ENCODE peak calls at places on chromosomes 3 and 15, in nine cellular contexts. One of them, this sample, is unnamed.

GRCh38 chr3:167031364-167032049 is 348.6 kb downstream of the ZBBX start:
- DNase-seq in cardiac fibroblast: no peak
- DNase-seq in right atrium auricular region: no peak
- DNase-seq in fibroblast of villous mesenchyme: no peak
- DNase-seq in testis: no peak
- DNase-seq in cardiac muscle cell: no peak
- DNase-seq in spleen: no peak
- DNase-seq in CD4-positive, CD25-positive, alpha-beta regulatory T cell: no peak
- DNase-seq in tibial artery: no peak
- DNase-seq in this sample: peak

GRCh38 chr3:32842987-32843386 is 25.2 kb downstream of the TRIM71 start:
- DNase-seq in spleen: no peak
- DNase-seq in cardiac fibroblast: no peak
- DNase-seq in CD4-positive, CD25-positive, alpha-beta regulatory T cell: no peak
- DNase-seq in fibroblast of villous mesenchyme: no peak
- DNase-seq in cardiac muscle cell: no peak
- DNase-seq in tibial artery: no peak
- DNase-seq in testis: no peak
- DNase-seq in right atrium auricular region: no peak
- DNase-seq in this sample: peak

GRCh38 chr15:49831206-49831965 is 210.5 kb downstream of the DTWD1 start:
- DNase-seq in spleen: no peak
- DNase-seq in tibial artery: peak
- DNase-seq in cardiac muscle cell: no peak
- DNase-seq in cardiac fibroblast: peak
- DNase-seq in fibroblast of villous mesenchyme: peak
- DNase-seq in CD4-positive, CD25-positive, alpha-beta regulatory T cell: no peak
- DNase-seq in right atrium auricular region: peak
- DNase-seq in testis: no peak
- DNase-seq in this sample: no peak

GRCh38 chr3:155494332-155494731 is 200.8 kb upstream of the STRIT1 start:
- DNase-seq in right atrium auricular region: no peak
- DNase-seq in fibroblast of villous mesenchyme: no peak
- DNase-seq in cardiac fibroblast: no peak
- DNase-seq in cardiac muscle cell: no peak
- DNase-seq in testis: no peak
- DNase-seq in tibial artery: no peak
- DNase-seq in CD4-positive, CD25-positive, alpha-beta regulatory T cell: no peak
- DNase-seq in spleen: no peak
- DNase-seq in this sample: no peak

GRCh38 chr3:20510396-20510795 is 324.4 kb upstream of the SGO1 start:
- DNase-seq in testis: no peak
- DNase-seq in tibial artery: no peak
- DNase-seq in spleen: no peak
- DNase-seq in cardiac fibroblast: no peak
- DNase-seq in right atrium auricular region: no peak
- DNase-seq in fibroblast of villous mesenchyme: no peak
- DNase-seq in CD4-positive, CD25-positive, alpha-beta regulatory T cell: no peak
- DNase-seq in cardiac muscle cell: no peak
- DNase-seq in this sample: no peak

GRCh38 chr15:98904466-98905048 is 103.0 kb downstream of the PGPEP1L start:
- DNase-seq in tibial artery: no peak
- DNase-seq in right atrium auricular region: no peak
- DNase-seq in cardiac fibroblast: peak
- DNase-seq in testis: peak
- DNase-seq in CD4-positive, CD25-positive, alpha-beta regulatory T cell: no peak
- DNase-seq in spleen: no peak
- DNase-seq in cardiac muscle cell: no peak
- DNase-seq in fibroblast of villous mesenchyme: peak
- DNase-seq in this sample: peak

GRCh38 chr3:193744822-193745684 is 152.0 kb downstream of the OPA1 start:
- DNase-seq in tibial artery: no peak
- DNase-seq in cardiac fibroblast: peak
- DNase-seq in fibroblast of villous mesenchyme: peak
- DNase-seq in CD4-positive, CD25-positive, alpha-beta regulatory T cell: no peak
- DNase-seq in spleen: no peak
- DNase-seq in testis: peak
- DNase-seq in right atrium auricular region: no peak
- DNase-seq in cardiac muscle cell: peak
- DNase-seq in this sample: no peak

GRCh38 chr3:126314305-126315082 is 42.7 kb downstream of the KLF15 start:
- DNase-seq in testis: peak
- DNase-seq in cardiac muscle cell: no peak
- DNase-seq in cardiac fibroblast: no peak
- DNase-seq in tibial artery: peak
- DNase-seq in fibroblast of villous mesenchyme: peak
- DNase-seq in CD4-positive, CD25-positive, alpha-beta regulatory T cell: no peak
- DNase-seq in spleen: peak
- DNase-seq in right atrium auricular region: peak
- DNase-seq in this sample: no peak

GRCh38 chr15:60544581-60545115 is 65.7 kb upstream of the ICE2 start:
- DNase-seq in fibroblast of villous mesenchyme: no peak
- DNase-seq in cardiac muscle cell: no peak
- DNase-seq in tibial artery: no peak
- DNase-seq in spleen: no peak
- DNase-seq in testis: no peak
- DNase-seq in right atrium auricular region: no peak
- DNase-seq in CD4-positive, CD25-positive, alpha-beta regulatory T cell: no peak
- DNase-seq in cardiac fibroblast: no peak
- DNase-seq in this sample: no peak

DNA sequence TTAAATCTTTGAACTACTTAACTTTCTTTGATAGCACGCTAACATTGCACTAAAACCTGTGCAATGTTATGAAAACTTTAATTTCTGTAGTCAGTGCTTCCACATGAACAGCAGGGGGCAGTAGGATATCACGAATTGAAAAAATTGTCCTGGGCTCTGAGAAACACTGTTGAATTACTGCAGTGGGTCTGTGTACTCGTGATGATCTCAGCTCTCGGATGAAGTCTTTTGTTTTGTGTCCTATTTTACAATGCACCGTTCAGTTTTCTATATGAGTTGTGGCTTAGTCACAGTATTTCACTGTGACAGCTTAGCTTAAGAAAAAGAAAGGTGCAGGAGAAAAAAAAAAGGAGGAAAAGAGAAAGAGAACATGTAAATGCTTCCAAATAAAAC is 141.3 kb upstream of the CCDC54 start:
- DNase-seq in spleen: no peak
- DNase-seq in CD4-positive, CD25-positive, alpha-beta regulatory T cell: peak
- DNase-seq in right atrium auricular region: no peak
- DNase-seq in fibroblast of villous mesenchyme: peak
- DNase-seq in cardiac muscle cell: peak
- DNase-seq in cardiac fibroblast: peak
- DNase-seq in testis: peak
- DNase-seq in tibial artery: no peak
- DNase-seq in this sample: peak
- H3K4me3 ChIP-seq in spleen: peak
- H3K4me3 ChIP-seq in CD4-positive, CD25-positive, alpha-beta regulatory T cell: peak
- H3K4me3 ChIP-seq in right atrium auricular region: peak
- H3K4me3 ChIP-seq in fibroblast of villous mesenchyme: peak
- H3K4me3 ChIP-seq in cardiac muscle cell: no peak
- H3K4me3 ChIP-seq in cardiac fibroblast: peak
- H3K4me3 ChIP-seq in testis: peak
- H3K4me3 ChIP-seq in tibial artery: peak
- H3K4me3 ChIP-seq in this sample: peak

GRCh38 chr15:68650901-68651709 is 72.3 kb downstream of the CORO2B start:
- DNase-seq in right atrium auricular region: no peak
- DNase-seq in spleen: peak
- DNase-seq in tibial artery: no peak
- DNase-seq in cardiac muscle cell: peak
- DNase-seq in CD4-positive, CD25-positive, alpha-beta regulatory T cell: no peak
- DNase-seq in cardiac fibroblast: no peak
- DNase-seq in fibroblast of villous mesenchyme: no peak
- DNase-seq in testis: peak
- DNase-seq in this sample: peak
- H3K4me3 ChIP-seq in right atrium auricular region: no peak
- H3K4me3 ChIP-seq in spleen: no peak
- H3K4me3 ChIP-seq in tibial artery: no peak
- H3K4me3 ChIP-seq in cardiac muscle cell: no peak
- H3K4me3 ChIP-seq in CD4-positive, CD25-positive, alpha-beta regulatory T cell: no peak
- H3K4me3 ChIP-seq in cardiac fibroblast: no peak
- H3K4me3 ChIP-seq in fibroblast of villous mesenchyme: no peak
- H3K4me3 ChIP-seq in testis: no peak
- H3K4me3 ChIP-seq in this sample: no peak

GRCh38 chr15:84604804-84605203 is 4.0 kb downstream of the ZSCAN2 start:
- DNase-seq in spleen: no peak
- DNase-seq in tibial artery: no peak
- DNase-seq in fibroblast of villous mesenchyme: peak
- DNase-seq in cardiac fibroblast: no peak
- DNase-seq in testis: no peak
- DNase-seq in cardiac muscle cell: no peak
- DNase-seq in right atrium auricular region: no peak
- DNase-seq in CD4-positive, CD25-positive, alpha-beta regulatory T cell: no peak
- DNase-seq in this sample: no peak

GRCh38 chr15:84605225-84605882 is 4.5 kb downstream of the ZSCAN2 start:
- DNase-seq in cardiac fibroblast: no peak
- DNase-seq in fibroblast of villous mesenchyme: no peak
- DNase-seq in right atrium auricular region: no peak
- DNase-seq in testis: no peak
- DNase-seq in CD4-positive, CD25-positive, alpha-beta regulatory T cell: no peak
- DNase-seq in tibial artery: no peak
- DNase-seq in cardiac muscle cell: no peak
- DNase-seq in spleen: no peak
- DNase-seq in this sample: no peak

GRCh38 chr15:84606653-84607120 is 5.9 kb downstream of the ZSCAN2 start:
- DNase-seq in right atrium auricular region: no peak
- DNase-seq in fibroblast of villous mesenchyme: no peak
- DNase-seq in tibial artery: no peak
- DNase-seq in CD4-positive, CD25-positive, alpha-beta regulatory T cell: no peak
- DNase-seq in testis: no peak
- DNase-seq in cardiac muscle cell: no peak
- DNase-seq in spleen: no peak
- DNase-seq in cardiac fibroblast: no peak
- DNase-seq in this sample: no peak

GRCh38 chr15:84601555-84601838 is 688 bp downstream of the ZSCAN2 start:
- DNase-seq in right atrium auricular region: no peak
- DNase-seq in testis: no peak
- DNase-seq in CD4-positive, CD25-positive, alpha-beta regulatory T cell: no peak
- DNase-seq in cardiac muscle cell: no peak
- DNase-seq in spleen: no peak
- DNase-seq in cardiac fibroblast: no peak
- DNase-seq in fibroblast of villous mesenchyme: no peak
- DNase-seq in tibial artery: no peak
- DNase-seq in this sample: no peak

GRCh38 chr15:84603630-84604379 is 3.0 kb downstream of the ZSCAN2 start:
- DNase-seq in spleen: no peak
- DNase-seq in fibroblast of villous mesenchyme: no peak
- DNase-seq in right atrium auricular region: no peak
- DNase-seq in tibial artery: no peak
- DNase-seq in CD4-positive, CD25-positive, alpha-beta regulatory T cell: no peak
- DNase-seq in cardiac fibroblast: no peak
- DNase-seq in cardiac muscle cell: no peak
- DNase-seq in testis: no peak
- DNase-seq in this sample: no peak
- H3K4me3 ChIP-seq in spleen: no peak
- H3K4me3 ChIP-seq in fibroblast of villous mesenchyme: no peak
- H3K4me3 ChIP-seq in right atrium auricular region: no peak
- H3K4me3 ChIP-seq in tibial artery: no peak
- H3K4me3 ChIP-seq in CD4-positive, CD25-positive, alpha-beta regulatory T cell: no peak
- H3K4me3 ChIP-seq in cardiac fibroblast: no peak
- H3K4me3 ChIP-seq in cardiac muscle cell: no peak
- H3K4me3 ChIP-seq in testis: no peak
- H3K4me3 ChIP-seq in this sample: no peak

GRCh38 chr15:59366368-59367021 is 6.2 kb downstream of the MYO1E start:
- DNase-seq in cardiac fibroblast: peak
- DNase-seq in tibial artery: no peak
- DNase-seq in right atrium auricular region: peak
- DNase-seq in CD4-positive, CD25-positive, alpha-beta regulatory T cell: no peak
- DNase-seq in testis: no peak
- DNase-seq in fibroblast of villous mesenchyme: peak
- DNase-seq in cardiac muscle cell: no peak
- DNase-seq in spleen: no peak
- DNase-seq in this sample: no peak
- H3K4me3 ChIP-seq in cardiac fibroblast: no peak
- H3K4me3 ChIP-seq in tibial artery: no peak
- H3K4me3 ChIP-seq in right atrium auricular region: no peak
- H3K4me3 ChIP-seq in CD4-positive, CD25-positive, alpha-beta regulatory T cell: no peak
- H3K4me3 ChIP-seq in testis: no peak
- H3K4me3 ChIP-seq in fibroblast of villous mesenchyme: no peak
- H3K4me3 ChIP-seq in cardiac muscle cell: no peak
- H3K4me3 ChIP-seq in spleen: no peak
- H3K4me3 ChIP-seq in this sample: no peak

GRCh38 chr3:11610044-11610671 is 33.6 kb downstream of the VGLL4 start:
- DNase-seq in tibial artery: no peak
- DNase-seq in fibroblast of villous mesenchyme: peak
- DNase-seq in CD4-positive, CD25-positive, alpha-beta regulatory T cell: no peak
- DNase-seq in right atrium auricular region: peak
- DNase-seq in cardiac fibroblast: peak
- DNase-seq in testis: peak
- DNase-seq in spleen: no peak
- DNase-seq in cardiac muscle cell: no peak
- DNase-seq in this sample: peak
- H3K4me3 ChIP-seq in tibial artery: no peak
- H3K4me3 ChIP-seq in fibroblast of villous mesenchyme: peak
- H3K4me3 ChIP-seq in CD4-positive, CD25-positive, alpha-beta regulatory T cell: no peak
- H3K4me3 ChIP-seq in right atrium auricular region: no peak
- H3K4me3 ChIP-seq in cardiac fibroblast: peak
- H3K4me3 ChIP-seq in testis: no peak
- H3K4me3 ChIP-seq in spleen: no peak
- H3K4me3 ChIP-seq in cardiac muscle cell: no peak
- H3K4me3 ChIP-seq in this sample: peak

This sample was measured in WERI-Rb-1.